ENCODE peak calls at places on chromosomes 1 and 21, in five cellular contexts. T is HCT116; I is H7; M is thyroid gland; A is effector memory CD8-positive, alpha-beta T cell. C is an unnamed sample.

GRCh38 chr1:208577381-208577905 is 333.3 kb upstream of the PLXNA2 start:
- DNase-seq in I (no peak), T (no peak), A (no peak), M (no peak), C (no peak)

GRCh38 chr1:231517076-231517475 is 11.4 kb upstream of the TSNAX start:
- DNase-seq in I (no peak), T (no peak), M (no peak), A (no peak), C (no peak)

GRCh38 chr1:245549981-245550701 is 395.4 kb downstream of the KIF26B start:
- DNase-seq in T (no peak), I (peak; percentile 55), M (no peak), A (no peak), C (no peak)

GRCh38 chr1:71964188-71964587 is 318.2 kb downstream of the NEGR1 start:
- DNase-seq in M (no peak), I (no peak), T (no peak), A (no peak), C (no peak)

GRCh38 chr1:51519857-51520699 is 1.0 kb upstream of the EPS15 start:
- DNase-seq in M (no peak), I (no peak), A (no peak), T (no peak), C (no peak)

GRCh38 chr1:203099760-203100159 is 13.9 kb upstream of the MYOG start:
- DNase-seq in I (no peak), A (no peak), M (no peak), T (no peak), C (no peak)

GRCh38 chr1:45522324-45523104 is 830 bp upstream of the PRDX1 start:
- DNase-seq in M (no peak), I (no peak), T (peak; percentile 44), A (no peak), C (no peak)

GRCh38 chr1:20080441-20081330 is 10.7 kb downstream of the PLA2G5 start:
- DNase-seq in T (no peak), I (no peak), M (no peak), A (no peak), C (peak; percentile 55)

GRCh38 chr1:147800852-147801251 is 40.5 kb upstream of the GJA5 start:
- DNase-seq in I (no peak), T (no peak), M (no peak), A (no peak), C (no peak)

GRCh38 chr1:160149706-160150105 is 1.7 kb upstream of the ATP1A4 start:
- DNase-seq in A (no peak), M (no peak), T (no peak), I (no peak), C (no peak)

GRCh38 chr1:40232444-40232843 is 15.3 kb upstream of the TMCO2 start:
- DNase-seq in T (no peak), M (no peak), I (no peak), A (peak; percentile 16), C (no peak)

GRCh38 chr1:31227891-31228290 is 11.8 kb downstream of the NKAIN1 start:
- DNase-seq in M (no peak), A (no peak), I (peak; percentile 37), T (no peak), C (no peak)

GRCh38 chr1:33641099-33641830 is 168.8 kb downstream of the ZSCAN20 start:
- DNase-seq in I (peak; percentile 68), T (peak; percentile 32), M (no peak), A (no peak), C (no peak)

GRCh38 chr1:178946416-178946815 is 75.5 kb upstream of the ANGPTL1 start:
- DNase-seq in A (no peak), T (no peak), I (no peak), M (no peak), C (no peak)

GRCh38 chr1:29713857-29714256 is 477.5 kb downstream of the PTPRU start:
- DNase-seq in I (no peak), M (no peak), T (no peak), A (no peak), C (no peak)

GRCh38 chr1:84505167-84506001 is 802 bp upstream of the SPATA1 start:
- DNase-seq in T (no peak), A (no peak), M (no peak), I (peak; percentile 86), C (peak; percentile 78)

GRCh38 chr21:35002879-35003722 is 46.0 kb downstream of the RUNX1 start:
- DNase-seq in M (no peak), I (no peak), T (no peak), A (no peak), C (no peak)

GRCh38 chr1:154206212-154206611 is at the start of gene CFAP141:
- DNase-seq in M (no peak), T (no peak), A (no peak), I (no peak), C (no peak)

GRCh38 chr1:187871177-187871576 is 1042.4 kb downstream of the PLA2G4A start:
- DNase-seq in I (no peak), A (no peak), M (no peak), T (no peak), C (no peak)

GRCh38 chr1:186662752-186663151 is 17.5 kb downstream of the PTGS2 start:
- DNase-seq in M (no peak), T (no peak), A (no peak), I (no peak), C (no peak)

GRCh38 chr21:20971296-20971921 is 26.8 kb upstream of the NCAM2 start:
- DNase-seq in I (peak; percentile 52), T (no peak), A (no peak), M (peak; percentile 28), C (peak; percentile 42)

GRCh38 chr21:28798798-28799197 is 193.9 kb downstream of the LTN1 start:
- DNase-seq in I (no peak), T (no peak), A (no peak), M (no peak), C (no peak)

GRCh38 chr1:156750932-156751723 is at the start of gene HDGF:
- DNase-seq in T (no peak), M (peak; percentile 56), A (no peak), I (peak; percentile 85), C (peak; percentile 88)

GRCh38 chr1:229097356-229097755 is 173.6 kb upstream of the RAB4A start:
- DNase-seq in M (no peak), A (no peak), T (no peak), I (no peak), C (no peak)

GRCh38 chr1:228305721-228306152 is 97.9 kb downstream of the OBSCN start:
- DNase-seq in I (peak; percentile 54), T (no peak), A (no peak), M (no peak), C (peak; percentile 38)

GRCh38 chr21:26845066-26845749 is at the start of gene ADAMTS1:
- DNase-seq in T (no peak), M (peak; percentile 87), I (peak; percentile 89), A (no peak), C (peak; percentile 98)

GRCh38 chr1:241934843-241935242 is 22.7 kb upstream of the BECN2 start:
- DNase-seq in M (no peak), I (no peak), A (no peak), T (no peak), C (no peak)

GRCh38 chr1:65259816-65260215 is 49.5 kb upstream of the DNAJC6 start:
- DNase-seq in T (no peak), A (no peak), I (no peak), M (no peak), C (no peak)

GRCh38 chr1:24506706-24507422 is 4.2 kb downstream of the RCAN3 start:
- DNase-seq in M (no peak), I (peak; percentile 64), T (no peak), A (peak; percentile 33), C (no peak)

GRCh38 chr1:214552174-214552608 is 789 bp upstream of the PTPN14 start:
- DNase-seq in I (peak; percentile 77), M (peak; percentile 85), A (no peak), T (peak; percentile 71), C (peak; percentile 87)

GRCh38 chr1:230681599-230681998 is 32.3 kb downstream of the AGT start:
- DNase-seq in M (peak; percentile 68), I (no peak), A (no peak), T (peak; percentile 62), C (no peak)

GRCh38 chr1:30412241-30413110 is 310.9 kb downstream of the MATN1 start:
- DNase-seq in I (peak; percentile 28), T (no peak), A (no peak), M (no peak), C (no peak)